ENCODE peak calls at places on chromosomes 4 and X, in four cellular contexts. One of them, this sample, is unnamed.

GRCh38 chrX:110097920-110098319 is 95.0 kb downstream of the TMEM164 start:
- DNase-seq in CD8-positive, alpha-beta memory T cell: no peak
- DNase-seq in lower leg skin: no peak
- DNase-seq in testis: no peak
- DNase-seq in this sample: no peak

GRCh38 chr4:39713691-39714090 is 15.8 kb downstream of the UBE2K start:
- DNase-seq in CD8-positive, alpha-beta memory T cell: no peak
- DNase-seq in lower leg skin: no peak
- DNase-seq in testis: no peak
- DNase-seq in this sample: peak; percentile 34

GRCh38 chr4:8907596-8908205 is 36.1 kb upstream of the HMX1 start:
- DNase-seq in lower leg skin: no peak
- DNase-seq in testis: peak; percentile 4
- DNase-seq in CD8-positive, alpha-beta memory T cell: no peak
- DNase-seq in this sample: no peak

GRCh38 chr4:40046311-40046980 is 10.2 kb upstream of the N4BP2 start:
- DNase-seq in testis: no peak
- DNase-seq in lower leg skin: no peak
- DNase-seq in CD8-positive, alpha-beta memory T cell: no peak
- DNase-seq in this sample: peak; percentile 50

GRCh38 chr4:123110147-123110546 is 187.8 kb upstream of the NUDT6 start:
- DNase-seq in lower leg skin: no peak
- DNase-seq in CD8-positive, alpha-beta memory T cell: no peak
- DNase-seq in testis: no peak
- DNase-seq in this sample: no peak

GRCh38 chrX:43974076-43974475 is 886 bp upstream of the NDP start:
- DNase-seq in CD8-positive, alpha-beta memory T cell: no peak
- DNase-seq in testis: no peak
- DNase-seq in lower leg skin: no peak
- DNase-seq in this sample: peak; percentile 64

GRCh38 chr4:136036744-136037143 is 1495.5 kb downstream of the PCDH18 start:
- DNase-seq in lower leg skin: no peak
- DNase-seq in CD8-positive, alpha-beta memory T cell: no peak
- DNase-seq in testis: no peak
- DNase-seq in this sample: peak; percentile 85

GRCh38 chr4:138241281-138242075 is 671 bp downstream of the SLC7A11 start:
- DNase-seq in CD8-positive, alpha-beta memory T cell: no peak
- DNase-seq in lower leg skin: no peak
- DNase-seq in testis: no peak
- DNase-seq in this sample: peak; percentile 15

GRCh38 chr4:149785686-149786431 is 29.8 kb downstream of the IQCM start:
- DNase-seq in CD8-positive, alpha-beta memory T cell: no peak
- DNase-seq in lower leg skin: no peak
- DNase-seq in testis: no peak
- DNase-seq in this sample: no peak

GRCh38 chr4:159358226-159358625 is 255.3 kb downstream of the RAPGEF2 start:
- DNase-seq in testis: no peak
- DNase-seq in CD8-positive, alpha-beta memory T cell: no peak
- DNase-seq in lower leg skin: peak; percentile 17
- DNase-seq in this sample: peak; percentile 68

GRCh38 chrX:154365997-154366665 is 8.3 kb downstream of the FLNA start:
- DNase-seq in lower leg skin: no peak
- DNase-seq in testis: no peak
- DNase-seq in CD8-positive, alpha-beta memory T cell: no peak
- DNase-seq in this sample: no peak

DNA sequence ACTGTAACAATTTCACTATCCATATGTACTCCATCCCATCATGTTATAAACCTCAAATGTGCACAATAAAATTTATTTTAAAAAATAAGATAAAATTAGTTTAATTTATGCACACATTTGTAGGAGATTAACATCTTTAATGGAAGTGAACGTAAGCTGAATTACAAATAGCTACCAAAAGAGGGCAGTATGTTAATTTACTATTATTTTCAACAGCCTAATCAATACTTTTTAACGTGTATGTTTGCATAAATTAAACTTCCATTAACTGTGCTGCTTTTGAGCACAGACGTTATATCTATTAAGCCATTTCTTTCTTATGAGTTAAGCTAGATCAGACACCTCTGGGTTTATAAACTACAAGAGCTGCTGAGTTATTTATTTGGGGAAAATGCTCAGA is 56.5 kb upstream of the PHKA2 start:
- DNase-seq in testis: no peak
- DNase-seq in CD8-positive, alpha-beta memory T cell: no peak
- DNase-seq in lower leg skin: no peak
- DNase-seq in this sample: peak; percentile 1
- H3K4me3 ChIP-seq in testis: no peak overlapping the region
- H3K4me3 ChIP-seq in CD8-positive, alpha-beta memory T cell: no peak overlapping the region
- H3K4me3 ChIP-seq in lower leg skin: no peak overlapping the region
- H3K4me3 ChIP-seq in this sample: no peak overlapping the region

GRCh38 chr4:42151568-42152506 is 618 bp downstream of the BEND4 start:
- DNase-seq in CD8-positive, alpha-beta memory T cell: peak; percentile 14
- DNase-seq in testis: peak; percentile 81
- DNase-seq in lower leg skin: no peak
- DNase-seq in this sample: peak; percentile 11

GRCh38 chr4:42152507-42153504 is at the start of gene BEND4:
- DNase-seq in testis: peak; percentile 55
- DNase-seq in CD8-positive, alpha-beta memory T cell: no peak
- DNase-seq in lower leg skin: no peak
- DNase-seq in this sample: no peak

GRCh38 chr4:42148453-42148852 is 4.0 kb downstream of the BEND4 start:
- DNase-seq in lower leg skin: no peak
- DNase-seq in testis: no peak
- DNase-seq in CD8-positive, alpha-beta memory T cell: no peak
- DNase-seq in this sample: no peak

GRCh38 chr4:42149004-42149403 is 3.5 kb downstream of the BEND4 start:
- DNase-seq in testis: no peak
- DNase-seq in CD8-positive, alpha-beta memory T cell: no peak
- DNase-seq in lower leg skin: no peak
- DNase-seq in this sample: no peak

DNA sequence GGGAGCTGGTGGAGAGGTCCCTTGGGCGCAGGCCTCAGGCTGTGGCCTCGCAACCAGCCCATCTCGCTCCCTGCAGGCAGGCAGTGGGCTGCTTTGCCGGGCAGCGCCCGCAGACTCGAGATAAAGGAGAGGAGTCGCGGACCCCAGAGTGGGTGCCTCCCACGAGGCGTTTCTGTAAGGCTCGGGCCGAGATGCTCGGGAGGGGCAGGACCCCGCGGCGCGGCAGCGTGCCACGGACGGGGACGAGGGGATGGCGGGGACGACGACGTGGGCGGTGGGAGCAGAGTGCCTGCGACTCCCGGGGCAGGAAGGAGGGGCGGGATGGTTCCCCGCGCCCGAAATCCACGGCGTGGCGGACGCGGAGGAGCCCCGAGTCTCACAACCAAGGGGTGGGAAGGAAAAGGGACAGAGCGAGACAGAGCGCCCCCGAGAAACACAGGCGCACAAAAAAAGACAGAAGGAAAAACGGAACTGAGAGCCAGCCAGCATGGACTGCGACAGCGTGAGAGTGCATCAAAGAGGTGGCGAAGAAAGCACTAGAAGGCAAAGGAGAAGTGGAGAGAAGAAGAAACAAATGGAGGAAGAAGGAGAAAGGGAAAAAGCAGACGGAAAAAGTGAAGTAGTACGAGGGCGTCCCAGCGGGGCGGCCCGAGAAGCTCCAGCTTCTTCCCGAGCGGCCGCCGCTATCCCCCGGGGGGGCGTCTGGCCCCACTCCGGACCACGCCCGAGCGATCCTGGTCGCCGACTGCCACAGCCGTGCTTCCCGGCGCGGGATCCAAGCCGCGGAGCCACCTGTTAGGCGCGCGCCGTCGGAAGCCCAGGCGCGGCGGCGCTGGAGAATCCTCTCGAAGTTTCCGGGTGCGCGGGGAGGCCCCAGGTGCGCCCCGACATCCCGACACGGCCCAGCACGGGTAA is 1.5 kb downstream of the BEND4 start:
- DNase-seq in testis: peak; percentile 15
- DNase-seq in CD8-positive, alpha-beta memory T cell: no peak
- DNase-seq in lower leg skin: no peak
- DNase-seq in this sample: no peak
- H3K4me3 ChIP-seq in testis: peak overlapping the region; percentile 55
- H3K4me3 ChIP-seq in CD8-positive, alpha-beta memory T cell: no peak overlapping the region
- H3K4me3 ChIP-seq in lower leg skin: no peak overlapping the region
- H3K4me3 ChIP-seq in this sample: no peak overlapping the region

GRCh38 chr4:10095296-10095991 is 21.2 kb downstream of the WDR1 start:
- DNase-seq in lower leg skin: no peak
- DNase-seq in CD8-positive, alpha-beta memory T cell: peak; percentile 24
- DNase-seq in testis: no peak
- DNase-seq in this sample: no peak
- H3K4me3 ChIP-seq in lower leg skin: no peak overlapping the region
- H3K4me3 ChIP-seq in CD8-positive, alpha-beta memory T cell: no peak overlapping the region
- H3K4me3 ChIP-seq in testis: no peak overlapping the region
- H3K4me3 ChIP-seq in this sample: no peak overlapping the region

DNA sequence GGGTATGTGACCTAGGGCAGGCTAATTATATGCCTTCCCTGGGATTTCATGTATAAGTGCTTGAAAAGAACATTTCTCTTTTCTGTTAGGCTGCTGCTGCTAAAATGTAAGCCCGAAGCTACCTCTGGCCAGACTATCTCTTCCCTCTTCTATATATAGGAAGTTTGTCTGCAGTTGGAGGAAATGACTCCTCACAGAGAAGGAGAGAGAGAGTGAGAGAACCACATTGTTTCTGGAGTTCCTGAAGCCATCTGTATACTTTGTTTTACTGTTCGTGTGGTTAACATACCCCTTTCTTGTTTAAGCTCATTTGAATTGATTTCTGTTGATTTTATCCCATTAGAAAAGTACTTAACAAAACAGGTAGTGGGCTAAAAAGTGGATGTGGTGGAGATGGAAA is 112.4 kb downstream of the TMA16 start:
- DNase-seq in CD8-positive, alpha-beta memory T cell: no peak
- DNase-seq in testis: no peak
- DNase-seq in lower leg skin: no peak
- DNase-seq in this sample: no peak
- H3K4me3 ChIP-seq in CD8-positive, alpha-beta memory T cell: no peak overlapping the region
- H3K4me3 ChIP-seq in testis: no peak overlapping the region
- H3K4me3 ChIP-seq in lower leg skin: no peak overlapping the region
- H3K4me3 ChIP-seq in this sample: no peak overlapping the region

DNA sequence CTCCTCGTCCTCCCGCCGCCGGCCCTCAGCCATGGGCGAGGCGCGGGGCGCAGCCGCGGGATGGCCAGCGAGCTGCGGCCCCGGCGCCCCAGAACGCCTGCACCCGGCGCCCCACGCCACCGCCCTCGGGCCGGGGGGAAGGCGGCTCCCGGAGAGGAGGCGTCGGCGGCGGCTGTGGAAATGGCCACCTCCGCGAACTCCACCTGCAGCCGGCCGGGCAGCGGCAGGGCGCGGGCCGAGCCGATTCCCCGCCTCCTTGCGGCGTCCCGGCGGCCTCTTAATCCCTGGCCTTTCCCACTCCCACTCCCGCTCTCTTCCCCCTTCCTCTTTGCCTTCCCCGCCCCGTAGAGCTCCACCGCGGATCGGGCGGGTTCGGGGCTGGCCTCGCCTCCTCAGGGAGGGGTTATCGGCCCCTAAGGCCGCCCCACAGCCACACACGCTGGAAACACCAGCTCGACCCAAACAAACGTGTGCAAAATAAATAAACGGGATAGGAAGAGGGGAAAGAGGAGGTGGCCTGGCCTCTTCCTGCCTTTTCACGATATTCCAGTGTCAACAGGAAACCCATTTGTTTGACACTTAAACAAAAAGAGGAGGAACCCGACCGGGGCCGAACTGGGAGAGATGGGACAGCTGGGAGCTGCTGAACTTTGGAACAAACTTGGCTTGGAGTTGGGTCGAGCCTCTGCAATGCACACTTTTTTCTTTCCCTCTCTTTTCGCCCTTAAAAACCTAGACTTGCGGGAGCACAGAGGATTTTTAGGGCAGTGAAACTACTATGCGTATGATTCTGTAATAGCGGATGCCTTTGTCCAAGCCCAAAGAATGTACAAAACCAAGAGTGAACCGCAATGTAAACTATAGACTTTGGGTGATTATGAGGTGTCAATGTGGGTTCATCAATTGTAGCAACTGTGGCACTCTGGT is at the start of gene SH3D19:
- DNase-seq in lower leg skin: peak; percentile 71
- DNase-seq in testis: peak; percentile 82
- DNase-seq in CD8-positive, alpha-beta memory T cell: no peak
- DNase-seq in this sample: peak; percentile 74
- H3K4me3 ChIP-seq in lower leg skin: peak within 1 kb of the TSS; percentile 58
- H3K4me3 ChIP-seq in testis: peak within 1 kb of the TSS; percentile 74
- H3K4me3 ChIP-seq in CD8-positive, alpha-beta memory T cell: no peak within 1 kb of the TSS
- H3K4me3 ChIP-seq in this sample: peak within 1 kb of the TSS; percentile 79

GRCh38 chrX:129930941-129931410 is 25.0 kb downstream of the UTP14A start:
- DNase-seq in testis: peak; percentile 26
- DNase-seq in CD8-positive, alpha-beta memory T cell: no peak
- DNase-seq in lower leg skin: no peak
- DNase-seq in this sample: no peak

GRCh38 chrX:129931411-129932136 is 25.6 kb downstream of the UTP14A start:
- DNase-seq in lower leg skin: peak; percentile 85
- DNase-seq in CD8-positive, alpha-beta memory T cell: peak; percentile 29
- DNase-seq in testis: peak; percentile 93
- DNase-seq in this sample: peak; percentile 77

GRCh38 chrX:129932792-129933321 is 26.9 kb downstream of the UTP14A start:
- DNase-seq in lower leg skin: no peak
- DNase-seq in testis: peak; percentile 28
- DNase-seq in CD8-positive, alpha-beta memory T cell: no peak
- DNase-seq in this sample: peak; percentile 6

GRCh38 chrX:129933700-129934099 is 27.7 kb downstream of the UTP14A start:
- DNase-seq in testis: no peak
- DNase-seq in CD8-positive, alpha-beta memory T cell: no peak
- DNase-seq in lower leg skin: no peak
- DNase-seq in this sample: no peak

GRCh38 chrX:129932137-129932791 is 26.3 kb downstream of the UTP14A start:
- DNase-seq in testis: peak; percentile 92
- DNase-seq in lower leg skin: peak; percentile 87
- DNase-seq in CD8-positive, alpha-beta memory T cell: peak; percentile 66
- DNase-seq in this sample: peak; percentile 82
- H3K4me3 ChIP-seq in testis: peak overlapping the region; percentile 53
- H3K4me3 ChIP-seq in lower leg skin: peak overlapping the region; percentile 23
- H3K4me3 ChIP-seq in CD8-positive, alpha-beta memory T cell: peak overlapping the region; percentile 49
- H3K4me3 ChIP-seq in this sample: peak overlapping the region; percentile 51

GRCh38 chr4:41137879-41138278 is 76.5 kb downstream of the APBB2 start:
- DNase-seq in lower leg skin: no peak
- DNase-seq in CD8-positive, alpha-beta memory T cell: no peak
- DNase-seq in testis: no peak
- DNase-seq in this sample: no peak
- H3K4me3 ChIP-seq in lower leg skin: no peak overlapping the region
- H3K4me3 ChIP-seq in CD8-positive, alpha-beta memory T cell: no peak overlapping the region
- H3K4me3 ChIP-seq in testis: no peak overlapping the region
- H3K4me3 ChIP-seq in this sample: no peak overlapping the region

GRCh38 chrX:100625985-100626491 is 10.6 kb downstream of the TSPAN6 start:
- DNase-seq in lower leg skin: no peak
- DNase-seq in testis: no peak
- DNase-seq in CD8-positive, alpha-beta memory T cell: no peak
- DNase-seq in this sample: no peak
- H3K4me3 ChIP-seq in lower leg skin: no peak overlapping the region
- H3K4me3 ChIP-seq in testis: no peak overlapping the region
- H3K4me3 ChIP-seq in CD8-positive, alpha-beta memory T cell: no peak overlapping the region
- H3K4me3 ChIP-seq in this sample: no peak overlapping the region

GRCh38 chrX:132955710-132956109 is 2.7 kb downstream of the HS6ST2 start:
- DNase-seq in CD8-positive, alpha-beta memory T cell: no peak
- DNase-seq in testis: no peak
- DNase-seq in lower leg skin: no peak
- DNase-seq in this sample: no peak
- H3K4me3 ChIP-seq in CD8-positive, alpha-beta memory T cell: no peak overlapping the region
- H3K4me3 ChIP-seq in testis: peak overlapping the region; percentile 51
- H3K4me3 ChIP-seq in lower leg skin: no peak overlapping the region
- H3K4me3 ChIP-seq in this sample: peak overlapping the region; percentile 23

This sample was measured in epithelial cell of esophagus.